ENCODE peak calls at places on chromosomes 5 and 9, in four cellular contexts. B is NCI-H187, G is left lung, V is GDM1. U is an unnamed sample.

GRCh38 chr5:151585970-151586369 is 5.2 kb downstream of the FAT2 start:
- DNase-seq in B (no peak), G (no peak), V (no peak), U (no peak)

GRCh38 chr9:5286262-5286661 is 18.3 kb downstream of the RLN2 start:
- DNase-seq in B (no peak), G (no peak), V (no peak), U (no peak)

GRCh38 chr5:117863589-117864296 is 1124.6 kb downstream of the DTWD2 start:
- DNase-seq in B (no peak), G (no peak), V (peak; percentile 46), U (no peak)

GRCh38 chr5:143426437-143426991 is 23.0 kb upstream of the NR3C1 start:
- DNase-seq in B (no peak), G (no peak), V (no peak), U (peak; percentile 21)

GRCh38 chr9:16867571-16868311 is 2.7 kb downstream of the BNC2 start:
- DNase-seq in B (no peak), G (no peak), V (no peak), U (peak; percentile 93)

GRCh38 chr9:84807870-84808385 is 138.4 kb downstream of the NTRK2 start:
- DNase-seq in B (no peak), G (no peak), V (no peak), U (no peak)

GRCh38 chr5:6905423-6905822 is 192.2 kb downstream of the TENT4A start:
- DNase-seq in B (no peak), G (no peak), V (no peak), U (no peak)

GRCh38 chr9:29928072-29928471 is 2354.8 kb upstream of the C9orf72 start:
- DNase-seq in B (no peak), G (no peak), V (no peak), U (no peak)

GRCh38 chr5:121313886-121314285 is 537.8 kb upstream of the FTMT start:
- DNase-seq in B (no peak), G (no peak), V (no peak), U (no peak)

GRCh38 chr5:169071-169727 is 22.1 kb upstream of the LRRC14B start:
- DNase-seq in B (no peak), G (peak; percentile 75), V (no peak), U (peak; percentile 20)

GRCh38 chr9:123796618-123797484 is 133.1 kb downstream of the DENND1A start:
- DNase-seq in B (no peak), G (no peak), V (peak; percentile 8), U (no peak)

GRCh38 chr5:142805339-142805738 is 35.2 kb downstream of the ARHGAP26 start:
- DNase-seq in B (no peak), G (no peak), V (no peak), U (no peak)

GRCh38 chr5:10333154-10334006 is 20.1 kb upstream of the MARCHF6 start:
- DNase-seq in B (no peak), G (peak; percentile 90), V (no peak), U (peak; percentile 50)

GRCh38 chr9:133901184-133901835 is 90.8 kb downstream of the VAV2 start:
- DNase-seq in B (no peak), G (no peak), V (no peak), U (no peak)

GRCh38 chr9:90559075-90560073 is 83.2 kb downstream of the DIRAS2 start:
- DNase-seq in B (no peak), G (no peak), V (no peak), U (no peak)

GRCh38 chr5:157361865-157362465 is 96.0 kb downstream of the CYFIP2 start:
- DNase-seq in B (no peak), G (no peak), V (peak; percentile 69), U (peak; percentile 31)

GRCh38 chr9:124659099-124659659 is 111.9 kb downstream of the NR6A1 start:
- DNase-seq in B (no peak), G (peak; percentile 86), V (peak; percentile 68), U (peak; percentile 96)

GRCh38 chr5:179700401-179700918 is 1.7 kb downstream of the CANX start:
- DNase-seq in B (no peak), G (no peak), V (no peak), U (peak; percentile 43)

GRCh38 chr5:131357739-131358561 is 94.1 kb downstream of the CDC42SE2 start:
- DNase-seq in B (no peak), G (no peak), V (no peak), U (peak; percentile 47)

GRCh38 chr9:130451509-130452388 is 7.0 kb downstream of the ASS1 start:
- DNase-seq in B (peak; percentile 61), G (no peak), V (no peak), U (peak; percentile 95)

GRCh38 chr5:1760656-1761452 is 38.8 kb downstream of the MRPL36 start:
- DNase-seq in B (no peak), G (peak; percentile 51), V (no peak), U (no peak)

GRCh38 chr5:32443541-32444190 is 874 bp downstream of the ZFR start:
- DNase-seq in B (peak; percentile 47), G (peak; percentile 82), V (peak; percentile 6), U (peak; percentile 40)

GRCh38 chr5:115455241-115455640 is 89.3 kb downstream of the FEM1C start:
- DNase-seq in B (no peak), G (no peak), V (no peak), U (peak; percentile 99)

GRCh38 chr9:98150164-98150563 is 31.1 kb upstream of the TRIM14 start:
- DNase-seq in B (no peak), G (no peak), V (no peak), U (no peak)

GRCh38 chr9:117462926-117463325 is 48.1 kb upstream of the ASTN2 start:
- DNase-seq in B (no peak), G (no peak), V (no peak), U (peak; percentile 2)

GRCh38 chr9:91060520-91061343 is 259.1 kb downstream of the SYK start:
- DNase-seq in B (no peak), G (no peak), V (no peak), U (peak; percentile 98)

GRCh38 chr5:37810311-37810710 is 29.5 kb downstream of the GDNF start:
- DNase-seq in B (no peak), G (no peak), V (no peak), U (peak; percentile 32)

GRCh38 chr9:86734762-86735161 is 212.5 kb downstream of the GAS1 start:
- DNase-seq in B (no peak), G (no peak), V (no peak), U (peak; percentile 68)

GRCh38 chr9:87428659-87429058 is 69.0 kb upstream of the DAPK1 start:
- DNase-seq in B (no peak), G (no peak), V (no peak), U (no peak)

GRCh38 chr5:69099302-69099701 is 5.5 kb downstream of the SLC30A5 start:
- DNase-seq in B (no peak), G (no peak), V (no peak), U (no peak)

GRCh38 chr5:352639-353598 is 31.4 kb downstream of the AHRR start:
- DNase-seq in B (no peak), G (no peak), V (no peak), U (no peak)

GRCh38 chr9:78370991-78371390 is 74.1 kb downstream of the PSAT1 start:
- DNase-seq in B (no peak), G (no peak), V (no peak), U (no peak)

GRCh38 chr9:75265525-75265972 is 177.2 kb downstream of the OSTF1 start:
- DNase-seq in B (no peak), G (no peak), V (peak; percentile 1), U (peak; percentile 37)

GRCh38 chr9:136209786-136210185 is 4.9 kb upstream of the LHX3 start:
- DNase-seq in B (no peak), G (no peak), V (no peak), U (no peak)

GRCh38 chr9:134171316-134172197 is 7.2 kb upstream of the RNU6ATAC start:
- DNase-seq in B (no peak), G (no peak), V (no peak), U (peak; percentile 33)

GRCh38 chr9:99239341-99240055 is 17.4 kb downstream of the SEC61B start:
- DNase-seq in B (no peak), G (no peak), V (no peak), U (peak; percentile 28)

GRCh38 chr9:117250610-117251215 is 164.1 kb downstream of the ASTN2 start:
- DNase-seq in B (no peak), G (no peak), V (no peak), U (no peak)

GRCh38 chr9:26292943-26293342 is 599.7 kb downstream of the CAAP1 start:
- DNase-seq in B (no peak), G (no peak), V (no peak), U (peak; percentile 66)

GRCh38 chr5:90424245-90424644 is 14.7 kb upstream of the CETN3 start:
- DNase-seq in B (no peak), G (no peak), V (no peak), U (no peak)